ENCODE peak calls at places on chromosomes 16 and 17, in six cellular contexts. One of them, this sample, is unnamed.

GRCh38 chr17:75639771-75640555 is 6.7 kb downstream of the SMIM5 start:
- DNase-seq in A549: no peak
- DNase-seq in HepG2: no peak
- DNase-seq in K562: no peak
- DNase-seq in endothelial cell of umbilical vein: no peak
- DNase-seq in GM12878: no peak
- DNase-seq in this sample: no peak

GRCh38 chr16:88846088-88846487 is 10.7 kb downstream of the GALNS start:
- DNase-seq in A549: no peak
- DNase-seq in HepG2: no peak
- DNase-seq in K562: peak
- DNase-seq in endothelial cell of umbilical vein: no peak
- DNase-seq in GM12878: no peak
- DNase-seq in this sample: no peak

GRCh38 chr16:79653337-79654000 is 52.9 kb upstream of the MAF start:
- DNase-seq in A549: no peak
- DNase-seq in HepG2: no peak
- DNase-seq in K562: no peak
- DNase-seq in endothelial cell of umbilical vein: no peak
- DNase-seq in GM12878: no peak
- DNase-seq in this sample: peak

GRCh38 chr17:46178550-46179198 is 14.6 kb downstream of the KANSL1 start:
- DNase-seq in A549: no peak
- DNase-seq in HepG2: no peak
- DNase-seq in K562: no peak
- DNase-seq in endothelial cell of umbilical vein: no peak
- DNase-seq in GM12878: no peak
- DNase-seq in this sample: peak

GRCh38 chr16:75252946-75253911 is 1.8 kb upstream of the BCAR1 start:
- DNase-seq in A549: no peak
- DNase-seq in HepG2: no peak
- DNase-seq in K562: no peak
- DNase-seq in endothelial cell of umbilical vein: peak
- DNase-seq in GM12878: no peak
- DNase-seq in this sample: no peak

GRCh38 chr16:67910162-67910561 is 17.1 kb downstream of the PSKH1 start:
- DNase-seq in A549: no peak
- DNase-seq in HepG2: no peak
- DNase-seq in K562: no peak
- DNase-seq in endothelial cell of umbilical vein: no peak
- DNase-seq in GM12878: no peak
- DNase-seq in this sample: no peak

GRCh38 chr16:30922420-30922959 is 882 bp upstream of the FBXL19 start:
- DNase-seq in A549: peak
- DNase-seq in HepG2: peak
- DNase-seq in K562: peak
- DNase-seq in endothelial cell of umbilical vein: peak
- DNase-seq in GM12878: peak
- DNase-seq in this sample: peak

GRCh38 chr17:45976391-45976754 is 22.7 kb upstream of the STH start:
- DNase-seq in A549: no peak
- DNase-seq in HepG2: no peak
- DNase-seq in K562: no peak
- DNase-seq in endothelial cell of umbilical vein: no peak
- DNase-seq in GM12878: no peak
- DNase-seq in this sample: no peak

GRCh38 chr16:89120921-89121351 is 27.3 kb downstream of the ACSF3 start:
- DNase-seq in A549: no peak
- DNase-seq in HepG2: no peak
- DNase-seq in K562: no peak
- DNase-seq in endothelial cell of umbilical vein: no peak
- DNase-seq in GM12878: no peak
- DNase-seq in this sample: no peak

GRCh38 chr17:64063766-64064224 is 43.4 kb upstream of the ICAM2 start:
- DNase-seq in A549: peak
- DNase-seq in HepG2: peak
- DNase-seq in K562: peak
- DNase-seq in endothelial cell of umbilical vein: peak
- DNase-seq in GM12878: no peak
- DNase-seq in this sample: peak

GRCh38 chr17:82942166-82943130 is 102.6 kb upstream of the ZNF750 start:
- DNase-seq in A549: no peak
- DNase-seq in HepG2: no peak
- DNase-seq in K562: no peak
- DNase-seq in endothelial cell of umbilical vein: no peak
- DNase-seq in GM12878: no peak
- DNase-seq in this sample: no peak

GRCh38 chr16:30096105-30096861 is at the start of gene YPEL3:
- DNase-seq in A549: peak
- DNase-seq in HepG2: peak
- DNase-seq in K562: peak
- DNase-seq in endothelial cell of umbilical vein: peak
- DNase-seq in GM12878: peak
- DNase-seq in this sample: peak

GRCh38 chr16:84791088-84791487 is 28.7 kb upstream of the CRISPLD2 start:
- DNase-seq in A549: no peak
- DNase-seq in HepG2: no peak
- DNase-seq in K562: no peak
- DNase-seq in endothelial cell of umbilical vein: no peak
- DNase-seq in GM12878: no peak
- DNase-seq in this sample: no peak

GRCh38 chr17:57502696-57503307 is 242.3 kb downstream of the CCDC182 start:
- DNase-seq in A549: no peak
- DNase-seq in HepG2: no peak
- DNase-seq in K562: no peak
- DNase-seq in endothelial cell of umbilical vein: no peak
- DNase-seq in GM12878: no peak
- DNase-seq in this sample: no peak

GRCh38 chr16:47033176-47033575 is 59.7 kb upstream of the DNAJA2 start:
- DNase-seq in A549: no peak
- DNase-seq in HepG2: no peak
- DNase-seq in K562: no peak
- DNase-seq in endothelial cell of umbilical vein: no peak
- DNase-seq in GM12878: no peak
- DNase-seq in this sample: no peak

GRCh38 chr17:17940451-17940911 is 31.7 kb downstream of the TOM1L2 start:
- DNase-seq in A549: no peak
- DNase-seq in HepG2: no peak
- DNase-seq in K562: no peak
- DNase-seq in endothelial cell of umbilical vein: peak
- DNase-seq in GM12878: no peak
- DNase-seq in this sample: no peak

GRCh38 chr17:81309140-81309858 is 14.2 kb upstream of the SLC38A10 start:
- DNase-seq in A549: peak
- DNase-seq in HepG2: peak
- DNase-seq in K562: peak
- DNase-seq in endothelial cell of umbilical vein: peak
- DNase-seq in GM12878: no peak
- DNase-seq in this sample: peak

GRCh38 chr17:19508327-19508867 is 25.3 kb upstream of the SLC47A1 start:
- DNase-seq in A549: peak
- DNase-seq in HepG2: no peak
- DNase-seq in K562: no peak
- DNase-seq in endothelial cell of umbilical vein: no peak
- DNase-seq in GM12878: no peak
- DNase-seq in this sample: peak

GRCh38 chr16:55439101-55439690 is 39.8 kb upstream of the MMP2 start:
- DNase-seq in A549: no peak
- DNase-seq in HepG2: no peak
- DNase-seq in K562: no peak
- DNase-seq in endothelial cell of umbilical vein: no peak
- DNase-seq in GM12878: no peak
- DNase-seq in this sample: peak

GRCh38 chr17:60392845-60393702 is 1.1 kb upstream of the USP32 start:
- DNase-seq in A549: peak
- DNase-seq in HepG2: peak
- DNase-seq in K562: peak
- DNase-seq in endothelial cell of umbilical vein: peak
- DNase-seq in GM12878: peak
- DNase-seq in this sample: peak

GRCh38 chr17:44636562-44636961 is 19.7 kb upstream of the MEIOC start:
- DNase-seq in A549: peak
- DNase-seq in HepG2: peak
- DNase-seq in K562: no peak
- DNase-seq in endothelial cell of umbilical vein: peak
- DNase-seq in GM12878: no peak
- DNase-seq in this sample: peak

GRCh38 chr17:60169921-60170817 is 20.4 kb downstream of the CA4 start:
- DNase-seq in A549: no peak
- DNase-seq in HepG2: peak
- DNase-seq in K562: no peak
- DNase-seq in endothelial cell of umbilical vein: peak
- DNase-seq in GM12878: no peak
- DNase-seq in this sample: peak

GRCh38 chr17:6995500-6996255 is at the start of gene ALOX12:
- DNase-seq in A549: no peak
- DNase-seq in HepG2: no peak
- DNase-seq in K562: no peak
- DNase-seq in endothelial cell of umbilical vein: no peak
- DNase-seq in GM12878: no peak
- DNase-seq in this sample: no peak

GRCh38 chr17:42312285-42313130 is 24.2 kb downstream of the STAT5A start:
- DNase-seq in A549: peak
- DNase-seq in HepG2: peak
- DNase-seq in K562: peak
- DNase-seq in endothelial cell of umbilical vein: peak
- DNase-seq in GM12878: no peak
- DNase-seq in this sample: peak

GRCh38 chr17:28193241-28193640 is 125.8 kb upstream of the TMEM97 start:
- DNase-seq in A549: no peak
- DNase-seq in HepG2: no peak
- DNase-seq in K562: no peak
- DNase-seq in endothelial cell of umbilical vein: no peak
- DNase-seq in GM12878: no peak
- DNase-seq in this sample: peak

GRCh38 chr16:75340715-75341500 is 89.5 kb upstream of the BCAR1 start:
- DNase-seq in A549: no peak
- DNase-seq in HepG2: no peak
- DNase-seq in K562: no peak
- DNase-seq in endothelial cell of umbilical vein: peak
- DNase-seq in GM12878: no peak
- DNase-seq in this sample: no peak

GRCh38 chr16:2096853-2097620 is 38.7 kb downstream of the PKD1 start:
- DNase-seq in A549: no peak
- DNase-seq in HepG2: no peak
- DNase-seq in K562: no peak
- DNase-seq in endothelial cell of umbilical vein: no peak
- DNase-seq in GM12878: no peak
- DNase-seq in this sample: no peak

GRCh38 chr17:31371511-31372097 is 19.9 kb upstream of the RAB11FIP4 start:
- DNase-seq in A549: no peak
- DNase-seq in HepG2: no peak
- DNase-seq in K562: peak
- DNase-seq in endothelial cell of umbilical vein: peak
- DNase-seq in GM12878: no peak
- DNase-seq in this sample: peak
- TF ChIP-seq MYC in A549: no peak
- TF ChIP-seq MYC in HepG2: no peak
- TF ChIP-seq MYC in K562: no peak
- TF ChIP-seq MYC in endothelial cell of umbilical vein: peak
- TF ChIP-seq MYC in GM12878: no peak
- TF ChIP-seq MYC in this sample: peak

DNA sequence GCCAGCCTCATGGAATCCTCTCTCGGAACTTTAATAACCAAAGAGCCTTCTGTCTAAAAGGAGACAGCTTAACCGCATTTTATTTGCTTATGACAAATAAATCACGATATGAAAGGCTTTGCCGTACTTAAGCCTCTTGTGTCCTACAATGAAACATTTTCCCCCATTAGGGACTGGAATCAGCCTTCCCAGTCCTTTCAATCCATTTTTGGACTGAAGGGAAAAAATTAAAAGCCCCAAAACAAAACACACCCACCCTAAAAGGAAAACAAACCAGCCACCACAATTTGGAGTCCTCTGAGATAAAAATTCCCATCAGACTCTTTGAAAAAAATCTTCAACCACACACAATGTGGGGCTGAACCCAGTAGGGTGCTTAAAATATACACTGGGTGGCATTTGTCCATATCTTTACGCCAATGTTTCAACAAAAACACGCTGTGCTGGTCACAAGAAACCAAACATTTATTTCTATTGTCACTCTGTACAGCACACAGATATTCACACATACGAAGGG is 3.0 kb downstream of the HOXB4 start:
- DNase-seq in A549: no peak
- DNase-seq in HepG2: no peak
- DNase-seq in K562: peak
- DNase-seq in endothelial cell of umbilical vein: peak
- DNase-seq in GM12878: no peak
- DNase-seq in this sample: no peak
- TF ChIP-seq MYC in A549: no peak
- TF ChIP-seq MYC in HepG2: no peak
- TF ChIP-seq MYC in K562: no peak
- TF ChIP-seq MYC in endothelial cell of umbilical vein: no peak
- TF ChIP-seq MYC in GM12878: no peak
- TF ChIP-seq MYC in this sample: no peak

DNA sequence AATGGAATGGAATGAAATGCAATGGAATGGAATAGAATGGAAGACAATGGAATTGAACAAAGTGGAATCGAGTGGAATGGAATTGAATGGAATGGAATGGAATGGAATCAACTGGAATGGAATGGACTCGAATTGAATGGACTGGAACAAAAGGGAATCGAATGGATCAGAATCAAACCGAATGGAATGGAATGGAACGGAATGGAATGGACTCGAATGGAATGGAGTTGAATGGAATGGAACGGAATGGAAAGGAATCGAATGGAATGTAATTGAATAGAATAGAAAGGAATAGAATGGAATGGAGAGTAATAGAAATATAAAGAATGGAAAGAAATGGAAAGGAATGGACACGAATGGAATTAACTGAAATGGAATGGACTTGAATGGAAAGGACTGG is 475.2 kb upstream of the WSB1 start:
- DNase-seq in A549: no peak
- DNase-seq in HepG2: peak
- DNase-seq in K562: no peak
- DNase-seq in endothelial cell of umbilical vein: peak
- DNase-seq in GM12878: no peak
- DNase-seq in this sample: peak
- TF ChIP-seq MYC in A549: no peak
- TF ChIP-seq MYC in HepG2: no peak
- TF ChIP-seq MYC in K562: no peak
- TF ChIP-seq MYC in endothelial cell of umbilical vein: no peak
- TF ChIP-seq MYC in GM12878: no peak
- TF ChIP-seq MYC in this sample: no peak

GRCh38 chr17:65987988-65988387 is 203.9 kb downstream of the CEP112 start:
- DNase-seq in A549: peak
- DNase-seq in HepG2: peak
- DNase-seq in K562: peak
- DNase-seq in endothelial cell of umbilical vein: peak
- DNase-seq in GM12878: peak
- DNase-seq in this sample: peak
- TF ChIP-seq MYC in A549: no peak
- TF ChIP-seq MYC in HepG2: no peak
- TF ChIP-seq MYC in K562: no peak
- TF ChIP-seq MYC in endothelial cell of umbilical vein: no peak
- TF ChIP-seq MYC in GM12878: no peak
- TF ChIP-seq MYC in this sample: no peak

This sample was measured in NB4.